ENCODE peak calls at places on chromosomes 3 and 15, in ten cellular contexts. L, O, F, C, Q, A, Z, T, D and Y are unnamed samples.

GRCh38 chr15:72907733-72908132 is 124.2 kb upstream of the ADPGK start:
- DNase-seq in L (no peak), Q (no peak), D (no peak), C (no peak), F (no peak), Z (no peak), O (no peak), T (peak), A (no peak), Y (no peak)

GRCh38 chr15:83203543-83203942 is 4.1 kb downstream of the HDGFL3 start:
- DNase-seq in T (no peak), C (no peak), F (no peak), Q (no peak), L (no peak), D (no peak), O (no peak), Z (no peak), A (no peak), Y (no peak)

GRCh38 chr3:180534828-180535227 is 67.1 kb upstream of the TTC14 start:
- DNase-seq in O (no peak), F (no peak), Q (no peak), T (no peak), D (no peak), C (no peak), Z (no peak), A (no peak), L (no peak), Y (no peak)

GRCh38 chr3:44106761-44107160 is 134.9 kb upstream of the TOPAZ1 start:
- DNase-seq in A (no peak), D (no peak), C (no peak), T (peak), O (peak), Q (no peak), Z (no peak), F (no peak), L (no peak), Y (no peak)

GRCh38 chr3:43537206-43537605 is 84.6 kb downstream of the ANO10 start:
- DNase-seq in O (no peak), F (no peak), L (no peak), C (no peak), A (no peak), Q (no peak), T (no peak), Z (no peak), D (no peak), Y (no peak)

GRCh38 chr3:60935709-60936108 is 315.5 kb downstream of the FHIT start:
- DNase-seq in D (peak), A (no peak), C (no peak), Q (no peak), T (peak), Z (no peak), L (no peak), F (no peak), O (no peak), Y (no peak)

GRCh38 chr15:42091753-42092665 is 2.4 kb downstream of the PLA2G4D start:
- DNase-seq in L (no peak), A (no peak), O (no peak), Z (no peak), Q (no peak), T (no peak), F (no peak), C (no peak), D (peak), Y (no peak)

GRCh38 chr15:31267161-31268107 is 59.2 kb upstream of the KLF13 start:
- DNase-seq in Q (no peak), D (no peak), A (no peak), L (no peak), O (peak), F (no peak), T (no peak), C (no peak), Z (peak), Y (no peak)

GRCh38 chr15:80325206-80325605 is 73.2 kb upstream of the CTXND1 start:
- DNase-seq in O (no peak), L (no peak), C (no peak), F (no peak), T (no peak), Z (no peak), D (no peak), Q (no peak), A (no peak), Y (no peak)

GRCh38 chr3:194633349-194634004 is at the start of gene TMEM44:
- DNase-seq in A (peak), C (peak), O (peak), T (peak), F (peak), L (no peak), D (peak), Z (no peak), Q (peak), Y (peak)

GRCh38 chr3:196399485-196399945 is 32.7 kb downstream of the UBXN7 start:
- DNase-seq in L (no peak), A (no peak), C (no peak), D (peak), Z (no peak), O (no peak), Q (no peak), F (no peak), T (peak), Y (no peak)

GRCh38 chr3:11306815-11307589 is 34.8 kb downstream of the ATG7 start:
- DNase-seq in Z (no peak), F (peak), D (no peak), Q (no peak), O (no peak), A (no peak), T (peak), C (no peak), L (no peak), Y (no peak)

GRCh38 chr3:31957106-31957505 is 24.0 kb downstream of the OSBPL10 start:
- DNase-seq in C (no peak), O (no peak), L (no peak), T (peak), D (no peak), A (no peak), Q (no peak), Z (no peak), F (no peak), Y (no peak)

GRCh38 chr3:39809181-39809994 is at the start of gene MYRIP:
- DNase-seq in L (no peak), F (no peak), A (peak), Z (no peak), T (peak), D (peak), C (no peak), O (no peak), Q (peak), Y (peak)

GRCh38 chr3:107637416-107638182 is 114.8 kb downstream of the BBX start:
- DNase-seq in Q (no peak), D (no peak), F (no peak), Z (no peak), A (no peak), T (no peak), C (no peak), L (no peak), O (no peak), Y (no peak)

GRCh38 chr3:107644631-107645030 is 121.9 kb downstream of the BBX start:
- DNase-seq in D (no peak), T (no peak), L (no peak), F (no peak), O (no peak), Q (no peak), Z (no peak), C (no peak), A (no peak), Y (no peak)

GRCh38 chr3:107641572-107642307 is 119.0 kb downstream of the BBX start:
- DNase-seq in L (no peak), F (no peak), Q (no peak), D (peak), C (no peak), Z (no peak), O (no peak), T (no peak), A (no peak), Y (no peak)

DNA sequence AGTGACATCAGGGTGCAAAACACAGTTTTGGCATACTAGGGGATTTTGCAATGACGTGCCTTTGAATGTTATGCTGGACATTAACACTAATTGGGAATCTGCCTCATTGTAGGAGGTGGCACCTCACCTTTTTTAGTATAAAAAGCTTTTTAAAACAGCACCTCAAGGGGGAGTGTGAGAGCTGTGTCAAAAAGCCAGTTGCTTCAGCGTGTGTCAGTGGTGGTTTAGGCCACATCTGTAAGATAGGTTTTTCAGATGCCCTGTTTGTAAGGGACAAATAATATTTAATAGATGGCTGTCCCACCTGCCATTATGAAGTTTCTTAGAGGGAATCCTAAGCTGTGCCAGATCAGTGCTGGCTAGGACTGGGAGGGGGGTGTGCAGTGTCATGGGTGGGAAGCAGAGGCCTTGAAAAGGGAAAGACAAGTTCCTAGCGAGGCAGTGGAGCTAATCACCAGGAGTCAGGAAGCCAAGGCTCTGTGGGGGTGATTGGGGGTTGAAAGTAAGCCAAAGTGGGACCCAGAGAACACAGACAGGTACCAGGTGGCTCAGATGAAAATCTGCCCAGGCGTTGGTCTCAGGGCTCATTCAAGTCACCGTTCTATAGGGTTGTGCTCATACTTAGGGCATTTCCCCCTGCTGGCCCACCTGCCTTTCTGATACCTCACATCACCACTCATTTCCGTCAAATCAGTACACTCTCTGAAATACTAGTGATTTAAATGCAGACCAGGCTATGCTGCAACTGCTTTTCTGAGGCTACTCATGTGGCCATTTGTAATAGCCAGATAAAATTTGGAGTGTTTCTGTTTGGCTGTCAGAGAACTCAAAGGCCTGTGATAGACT is 120.5 kb downstream of the BBX start:
- DNase-seq in F (no peak), Z (no peak), A (no peak), L (no peak), D (peak), Q (no peak), C (no peak), O (no peak), T (peak), Y (no peak)
- TF ChIP-seq CTCF in F (no peak), Z (no peak), A (peak), L (no peak), D (peak), Q (peak), C (peak), O (peak), T (peak), Y (peak)

DNA sequence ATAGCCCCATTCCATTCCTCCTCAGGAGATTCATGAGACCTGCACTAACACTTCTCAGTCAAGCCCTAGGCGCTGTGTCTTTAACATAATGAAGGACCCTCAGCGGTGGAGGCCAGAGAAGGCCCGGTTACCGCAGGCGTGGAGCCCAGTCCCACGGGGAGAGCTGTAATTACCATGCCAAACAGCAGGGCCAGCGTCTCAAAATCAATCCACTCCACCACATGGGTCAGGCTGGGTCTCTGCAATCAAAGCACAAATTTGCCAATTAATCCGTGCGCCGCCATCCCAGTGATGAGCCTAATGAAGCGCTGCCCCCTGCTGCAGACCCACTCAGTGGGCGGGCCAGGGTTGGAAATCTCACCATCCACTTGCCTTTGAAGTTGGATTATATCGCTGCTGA is 109.7 kb downstream of the OCA2 start:
- DNase-seq in Z (no peak), L (no peak), O (no peak), C (no peak), Q (no peak), D (no peak), F (no peak), A (no peak), T (no peak), Y (no peak)
- TF ChIP-seq CTCF in Z (no peak), L (no peak), O (no peak), C (no peak), Q (no peak), D (no peak), F (no peak), A (no peak), T (no peak), Y (no peak)

GRCh38 chr3:139291276-139292051 is 52.4 kb upstream of the MRPS22 start:
- DNase-seq in D (no peak), T (no peak), F (no peak), C (no peak), L (no peak), Z (no peak), O (no peak), A (no peak), Q (no peak), Y (no peak)

GRCh38 chr3:139287557-139287956 is 56.3 kb upstream of the MRPS22 start:
- DNase-seq in Z (no peak), F (no peak), A (no peak), Q (no peak), L (no peak), D (no peak), O (no peak), C (no peak), T (no peak), Y (no peak)

GRCh38 chr3:139292192-139292591 is 51.6 kb upstream of the MRPS22 start:
- DNase-seq in C (no peak), A (no peak), D (no peak), T (no peak), O (no peak), F (no peak), L (no peak), Z (no peak), Q (no peak), Y (no peak)

GRCh38 chr3:139288266-139288821 is 55.5 kb upstream of the MRPS22 start:
- DNase-seq in L (no peak), A (no peak), T (no peak), F (no peak), Q (no peak), O (no peak), Z (no peak), C (no peak), D (no peak), Y (no peak)

GRCh38 chr3:139289866-139290524 is 53.8 kb upstream of the MRPS22 start:
- DNase-seq in C (no peak), Q (no peak), O (no peak), D (no peak), T (no peak), L (no peak), Z (no peak), F (no peak), A (no peak), Y (no peak)
- TF ChIP-seq CTCF in C (no peak), Q (no peak), O (no peak), D (no peak), T (no peak), L (no peak), Z (no peak), F (no peak), A (no peak), Y (no peak)

GRCh38 chr15:27864719-27865118 is 234.4 kb downstream of the OCA2 start:
- DNase-seq in T (no peak), F (no peak), D (no peak), L (no peak), Q (no peak), A (no peak), Z (no peak), O (no peak), C (no peak), Y (no peak)

GRCh38 chr15:27865926-27866325 is 233.2 kb downstream of the OCA2 start:
- DNase-seq in Z (no peak), T (no peak), D (no peak), F (no peak), C (no peak), Q (no peak), O (peak), A (no peak), L (no peak), Y (no peak)

GRCh38 chr15:27865323-27865922 is 233.7 kb downstream of the OCA2 start:
- DNase-seq in Z (no peak), C (no peak), A (no peak), F (no peak), T (no peak), Q (no peak), D (no peak), O (peak), L (no peak), Y (no peak)

GRCh38 chr15:27867861-27868260 is 231.3 kb downstream of the OCA2 start:
- DNase-seq in T (no peak), D (no peak), O (peak), A (no peak), C (no peak), F (no peak), Z (no peak), Q (no peak), L (no peak), Y (no peak)

DNA sequence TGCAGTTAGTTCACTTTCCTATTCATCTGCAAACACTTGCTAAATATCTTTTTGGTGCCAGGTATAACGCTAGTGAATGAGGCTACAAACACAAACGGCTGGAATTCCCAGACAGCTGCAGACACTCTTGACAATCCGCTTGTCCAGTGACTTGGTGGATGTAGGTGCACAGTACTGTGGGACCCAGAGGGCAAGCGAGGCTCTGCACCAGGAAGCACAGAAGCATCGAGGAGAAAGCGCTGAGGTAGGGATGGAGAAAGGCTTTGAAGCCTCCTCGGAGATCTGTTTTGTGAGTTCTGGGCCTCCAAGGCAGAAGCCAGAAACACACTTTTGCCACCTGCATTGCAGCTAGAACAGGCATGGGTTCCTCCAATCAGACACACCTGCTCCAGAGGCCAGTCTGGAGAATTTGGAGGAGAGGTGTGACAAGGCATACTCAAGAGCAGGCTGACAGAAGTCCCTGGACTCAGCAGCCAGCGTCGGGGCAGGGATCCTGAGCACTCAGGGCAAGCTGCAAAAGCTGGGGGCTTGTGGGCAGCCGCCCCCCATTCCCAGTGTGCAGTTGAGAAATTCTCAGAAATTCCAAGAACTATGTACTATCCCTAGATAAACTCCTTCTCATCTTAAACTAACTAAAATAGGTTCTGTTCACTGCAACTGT is 232.5 kb downstream of the OCA2 start:
- DNase-seq in C (no peak), O (peak), A (no peak), F (no peak), Z (no peak), Q (no peak), D (no peak), T (no peak), L (no peak), Y (no peak)
- TF ChIP-seq CTCF in C (no peak), O (no peak), A (no peak), F (no peak), Z (no peak), Q (no peak), D (no peak), T (no peak), L (no peak), Y (no peak)

DNA sequence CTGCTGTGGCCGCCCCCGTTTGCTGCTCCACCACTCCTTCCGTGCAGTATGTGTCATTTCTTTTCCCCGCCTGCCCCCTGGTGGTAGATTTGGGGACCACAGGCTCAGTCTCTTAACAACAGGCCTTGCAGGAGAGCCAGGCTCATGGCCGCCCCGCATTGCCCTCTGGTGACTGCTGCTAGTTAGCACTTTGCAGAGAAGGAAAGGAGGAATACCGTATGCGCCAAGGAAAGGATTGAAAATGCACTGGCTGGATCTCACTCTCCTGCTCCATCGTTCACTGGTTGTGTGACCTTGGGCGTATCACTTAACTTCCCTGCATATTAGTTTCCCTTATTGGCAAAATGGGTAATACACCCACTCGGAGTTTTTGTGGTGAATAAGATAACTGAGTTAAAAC is 39.3 kb upstream of the PXYLP1 start:
- DNase-seq in Q (peak), Z (peak), L (peak), T (peak), A (peak), F (peak), O (peak), C (peak), D (peak), Y (peak)
- TF ChIP-seq CTCF in Q (peak), Z (peak), L (peak), T (peak), A (peak), F (peak), O (peak), C (peak), D (peak), Y (peak)

DNA sequence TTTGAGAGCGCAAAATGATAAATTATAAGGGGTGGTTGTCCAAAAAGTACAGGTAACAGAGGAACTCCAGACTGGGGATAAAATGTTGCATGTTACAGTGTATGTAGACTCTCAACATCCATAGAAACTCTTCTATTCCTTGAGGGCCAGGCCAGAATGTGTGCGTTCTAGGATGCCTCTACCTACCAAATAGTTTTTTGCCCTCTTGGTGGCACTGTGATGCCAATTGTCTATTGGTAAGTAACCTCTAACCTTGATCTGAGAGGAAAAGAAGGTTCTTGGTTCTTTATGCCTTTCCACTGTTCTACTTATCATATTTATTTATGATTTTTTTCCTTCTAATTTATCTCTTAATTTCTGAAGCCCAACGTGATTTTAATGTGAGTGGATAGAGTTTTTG is 424.6 kb downstream of the GRM7 start:
- DNase-seq in F (no peak), L (no peak), A (no peak), C (no peak), O (no peak), Q (no peak), T (no peak), D (peak), Z (no peak), Y (no peak)
- TF ChIP-seq CTCF in F (no peak), L (no peak), A (no peak), C (no peak), O (peak), Q (no peak), T (peak), D (peak), Z (no peak), Y (peak)

DNA sequence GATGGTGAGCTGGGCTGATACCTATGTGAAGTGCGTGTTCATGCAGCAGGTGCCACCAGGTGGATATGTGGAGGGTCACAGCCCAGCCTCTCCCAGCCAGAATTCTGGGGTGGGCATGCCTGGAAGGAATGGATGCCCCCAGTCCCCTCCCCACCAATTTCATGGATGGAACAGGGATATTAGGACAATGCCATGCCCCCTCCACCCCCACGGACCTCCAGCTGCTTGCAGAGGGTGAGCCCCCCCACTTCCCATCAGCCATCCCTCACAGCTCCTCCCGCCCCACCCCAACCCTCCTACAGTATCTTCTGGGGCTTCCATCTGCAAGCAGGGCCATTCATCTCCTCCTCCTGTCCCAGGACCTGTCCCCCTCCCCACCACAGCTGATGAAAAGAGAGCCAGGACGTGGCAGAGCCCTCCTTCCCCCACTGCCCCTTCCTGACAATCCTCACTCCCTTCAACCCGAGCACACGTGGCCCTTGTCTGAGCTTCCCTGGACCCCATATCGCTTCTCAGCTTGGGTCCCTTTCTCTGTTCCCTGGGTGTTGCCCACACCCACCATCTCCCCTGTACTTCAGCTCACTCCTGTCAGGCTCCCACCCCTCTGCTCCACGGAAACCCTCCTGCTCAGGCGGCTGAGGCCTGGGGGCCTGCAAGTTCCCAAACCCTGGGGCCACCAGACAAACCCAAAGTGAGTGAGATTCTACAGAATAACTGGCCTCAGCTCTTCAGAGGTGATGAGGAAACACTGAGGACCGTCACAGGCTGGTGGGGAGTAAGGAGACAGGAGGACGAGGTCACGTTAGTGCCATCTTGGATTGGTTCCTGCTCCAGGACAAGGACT is 2.8 kb upstream of the SEMA3G start:
- DNase-seq in L (no peak), F (no peak), C (no peak), O (no peak), T (no peak), Q (no peak), D (no peak), A (no peak), Z (no peak), Y (no peak)
- TF ChIP-seq CTCF in L (no peak), F (no peak), C (no peak), O (no peak), T (no peak), Q (no peak), D (no peak), A (no peak), Z (no peak), Y (no peak)